ENCODE peak calls at places on chromosome 10, in seven cellular contexts. U, K, V, N, S, L and M are unnamed samples.

GRCh38 chr10:127833804-127834203 is 58.9 kb downstream of the CLRN3 start:
- DNase-seq in U (no peak), K (no peak), V (no peak), N (no peak), S (no peak), L (no peak), M (no peak)

GRCh38 chr10:60757422-60757895 is 20.8 kb upstream of the CDK1 start:
- DNase-seq in U (no peak), K (no peak), V (no peak), N (no peak), S (no peak), L (no peak), M (no peak)

GRCh38 chr10:83195021-83195420 is 944.3 kb upstream of the GHITM start:
- DNase-seq in U (no peak), K (no peak), V (no peak), N (no peak), S (no peak), L (no peak), M (no peak)

GRCh38 chr10:131915484-131915883 is 14.7 kb downstream of the PPP2R2D start:
- DNase-seq in U (no peak), K (no peak), V (no peak), N (no peak), S (no peak), L (no peak), M (no peak)

GRCh38 chr10:98269435-98269912 is 1.5 kb upstream of the LOXL4 start:
- DNase-seq in U (peak), K (peak), V (no peak), N (peak), S (peak), L (peak), M (no peak)

GRCh38 chr10:95247200-95247880 is 43.5 kb downstream of the PDLIM1 start:
- DNase-seq in U (peak), K (peak), V (no peak), N (no peak), S (peak), L (peak), M (no peak)

GRCh38 chr10:131905279-131905595 is 4.4 kb downstream of the PPP2R2D start:
- DNase-seq in U (no peak), K (no peak), V (no peak), N (no peak), S (no peak), L (no peak), M (no peak)

GRCh38 chr10:33126742-33127141 is 168.7 kb upstream of the ITGB1 start:
- DNase-seq in U (no peak), K (no peak), V (no peak), N (no peak), S (no peak), L (no peak), M (no peak)

GRCh38 chr10:6364893-6365292 is 162.2 kb downstream of the PFKFB3 start:
- DNase-seq in U (no peak), K (no peak), V (no peak), N (no peak), S (no peak), L (no peak), M (no peak)

GRCh38 chr10:117360994-117361667 is 14.1 kb downstream of the PDZD8 start:
- DNase-seq in U (no peak), K (no peak), V (no peak), N (no peak), S (peak), L (peak), M (peak)

GRCh38 chr10:77726301-77726700 is 88.7 kb upstream of the KCNMA1 start:
- DNase-seq in U (no peak), K (no peak), V (no peak), N (no peak), S (no peak), L (no peak), M (no peak)

GRCh38 chr10:128579902-128580301 is 453.7 kb upstream of the MKI67 start:
- DNase-seq in U (no peak), K (no peak), V (no peak), N (no peak), S (no peak), L (no peak), M (no peak)

GRCh38 chr10:101446947-101447346 is 93.0 kb downstream of the BTRC start:
- DNase-seq in U (no peak), K (no peak), V (no peak), N (no peak), S (no peak), L (no peak), M (no peak)

GRCh38 chr10:124387078-124387874 is 31.4 kb downstream of the OAT start:
- DNase-seq in U (no peak), K (no peak), V (peak), N (no peak), S (no peak), L (no peak), M (no peak)